ENCODE peak calls at places on chromosomes 11 and 22, in six cellular contexts. X is Caco-2; R is foreskin fibroblast; O is right lobe of liver; V is CD4-positive, alpha-beta T cell; A is nephron progenitor cell. U is an unnamed sample.

GRCh38 chr11:110497204-110497987 is 67.6 kb downstream of the FDX1 start:
- DNase-seq in X (no peak), R (no peak), O (no peak), V (no peak), A (no peak), U (no peak)

GRCh38 chr11:88535916-88536547 is 198.5 kb upstream of the CTSC start:
- DNase-seq in X (no peak), R (peak; percentile 86), O (no peak), V (no peak), A (no peak), U (no peak)

GRCh38 chr11:110069158-110069737 is 23.9 kb upstream of the ZC3H12C start:
- DNase-seq in X (no peak), R (peak; percentile 98), O (peak; percentile 63), V (no peak), A (no peak), U (no peak)

GRCh38 chr11:125593113-125593761 is 585 bp downstream of the STT3A start:
- DNase-seq in X (no peak), R (peak; percentile 50), O (no peak), V (no peak), A (no peak), U (no peak)

GRCh38 chr11:69131644-69132300 is 24.0 kb upstream of the SMIM38 start:
- DNase-seq in X (peak; percentile 94), R (peak; percentile 84), O (peak; percentile 70), V (no peak), A (peak; percentile 82), U (peak; percentile 17)

GRCh38 chr11:8989411-8989810 is 14.4 kb downstream of the NRIP3 start:
- DNase-seq in X (no peak), R (peak; percentile 66), O (no peak), V (no peak), A (no peak), U (no peak)

GRCh38 chr22:27259390-27259789 is 542.2 kb downstream of the MN1 start:
- DNase-seq in X (no peak), R (no peak), O (no peak), V (no peak), A (no peak), U (no peak)

GRCh38 chr11:1455032-1455762 is 31.4 kb downstream of the MOB2 start:
- DNase-seq in X (no peak), R (no peak), O (no peak), V (no peak), A (no peak), U (no peak)

GRCh38 chr11:8252388-8252787 is 11.3 kb downstream of the LMO1 start:
- DNase-seq in X (no peak), R (no peak), O (no peak), V (no peak), A (no peak), U (no peak)

GRCh38 chr22:29716814-29717213 is 3.0 kb upstream of the CABP7 start:
- DNase-seq in X (peak; percentile 84), R (peak; percentile 88), O (peak; percentile 57), V (no peak), A (peak; percentile 92), U (no peak)

GRCh38 chr11:19380375-19380774 is 139.6 kb upstream of the E2F8 start:
- DNase-seq in X (no peak), R (peak; percentile 95), O (no peak), V (no peak), A (no peak), U (no peak)

GRCh38 chr11:64086263-64086938 is 50.7 kb downstream of the FLRT1 start:
- DNase-seq in X (peak; percentile 15), R (peak; percentile 41), O (no peak), V (no peak), A (no peak), U (no peak)

GRCh38 chr11:64089493-64089892 is 53.8 kb downstream of the FLRT1 start:
- DNase-seq in X (no peak), R (no peak), O (no peak), V (no peak), A (no peak), U (no peak)

GRCh38 chr11:64089915-64090810 is 54.4 kb downstream of the FLRT1 start:
- DNase-seq in X (no peak), R (no peak), O (no peak), V (no peak), A (no peak), U (no peak)

GRCh38 chr11:64089027-64089360 is 53.3 kb downstream of the FLRT1 start:
- DNase-seq in X (no peak), R (no peak), O (no peak), V (no peak), A (no peak), U (no peak)

GRCh38 chr11:64088159-64089026 is 52.7 kb downstream of the FLRT1 start:
- DNase-seq in X (peak; percentile 49), R (no peak), O (no peak), V (no peak), A (no peak), U (no peak)
- TF ChIP-seq CTCF in X (peak; percentile 57), R (peak; percentile 21), O (peak; percentile 16), V (no peak), A (no peak), U (no peak)

GRCh38 chr11:128628686-128629085 is 41.3 kb upstream of the ETS1 start:
- DNase-seq in X (no peak), R (no peak), O (no peak), V (no peak), A (no peak), U (no peak)

GRCh38 chr11:128626913-128627665 is 39.7 kb upstream of the ETS1 start:
- DNase-seq in X (no peak), R (no peak), O (no peak), V (no peak), A (no peak), U (no peak)

GRCh38 chr11:128628343-128628673 is 41.0 kb upstream of the ETS1 start:
- DNase-seq in X (no peak), R (no peak), O (no peak), V (no peak), A (no peak), U (no peak)

GRCh38 chr11:128629516-128630106 is 42.3 kb upstream of the ETS1 start:
- DNase-seq in X (no peak), R (peak; percentile 43), O (no peak), V (no peak), A (no peak), U (no peak)

DNA sequence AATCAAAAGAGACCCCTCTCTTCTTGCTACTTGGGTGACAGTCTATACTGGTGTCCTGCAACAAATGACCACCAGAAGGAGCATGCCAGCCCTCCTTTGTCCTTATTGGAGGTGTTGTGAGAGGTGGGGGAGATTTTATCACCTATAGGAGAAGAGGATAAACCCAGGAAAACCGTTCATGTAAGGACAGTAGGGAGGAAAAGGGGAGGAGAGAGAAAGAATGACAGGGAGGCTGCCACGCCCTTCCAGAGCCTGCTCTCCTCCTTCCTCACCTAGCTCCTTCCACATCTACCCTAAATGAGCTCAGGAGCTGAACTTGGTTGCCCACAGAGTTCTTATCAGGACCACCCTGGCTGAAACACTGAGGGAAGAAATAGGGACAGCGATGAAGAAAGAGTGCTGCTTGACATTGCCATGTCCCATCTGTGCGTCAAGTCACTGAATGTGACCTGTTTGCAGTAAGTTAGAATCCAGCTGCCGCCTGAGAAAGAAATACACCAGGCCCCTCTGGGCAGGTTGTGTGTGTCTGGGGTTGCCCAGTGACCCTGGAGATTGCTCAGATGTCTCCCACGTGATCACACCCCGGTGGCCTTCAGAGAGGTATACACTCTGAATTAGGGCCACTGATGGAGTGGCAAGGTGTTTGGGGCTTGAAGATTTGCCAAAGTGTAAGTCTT is 40.4 kb upstream of the ETS1 start:
- DNase-seq in X (no peak), R (no peak), O (no peak), V (no peak), A (no peak), U (no peak)
- TF ChIP-seq CTCF in X (no peak), R (no peak), O (no peak), V (no peak), A (no peak), U (no peak)

GRCh38 chr11:118628031-118628430 is 20.6 kb downstream of the PHLDB1 start:
- DNase-seq in X (no peak), R (no peak), O (no peak), V (no peak), A (no peak), U (no peak)

GRCh38 chr11:118628861-118629549 is 21.6 kb downstream of the PHLDB1 start:
- DNase-seq in X (no peak), R (no peak), O (no peak), V (no peak), A (no peak), U (no peak)

GRCh38 chr11:118629761-118630661 is 22.6 kb downstream of the PHLDB1 start:
- DNase-seq in X (no peak), R (no peak), O (no peak), V (no peak), A (no peak), U (no peak)

GRCh38 chr11:118627566-118627965 is 20.2 kb downstream of the PHLDB1 start:
- DNase-seq in X (no peak), R (no peak), O (no peak), V (no peak), A (no peak), U (no peak)

DNA sequence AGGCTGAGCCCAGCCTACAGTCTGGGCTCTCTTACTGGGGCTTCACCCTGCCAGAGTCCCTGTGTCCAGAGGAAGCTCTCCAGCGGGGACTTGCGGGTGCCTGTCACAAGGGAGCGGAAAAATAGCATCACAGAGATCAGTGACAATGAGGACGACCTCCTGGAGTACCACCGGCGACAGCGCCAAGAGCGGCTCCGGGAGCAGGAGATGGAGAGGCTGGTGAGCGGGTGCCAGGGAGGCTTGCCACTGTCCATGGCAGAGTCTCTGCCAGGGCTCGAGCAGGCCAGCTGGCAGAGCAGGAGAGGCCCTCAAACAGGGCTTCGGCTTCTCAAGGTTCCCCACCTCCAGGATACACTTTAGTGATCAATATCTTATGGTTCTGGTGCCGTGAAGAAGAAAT is 21.0 kb downstream of the PHLDB1 start:
- DNase-seq in X (no peak), R (no peak), O (no peak), V (no peak), A (no peak), U (no peak)
- TF ChIP-seq CTCF in X (no peak), R (no peak), O (no peak), V (no peak), A (no peak), U (no peak)

GRCh38 chr11:117946842-117947526 is 17.8 kb upstream of the TMPRSS13 start:
- DNase-seq in X (peak; percentile 96), R (peak; percentile 95), O (peak; percentile 88), V (peak; percentile 81), A (peak; percentile 96), U (peak; percentile 54)

GRCh38 chr11:117949062-117949461 is 19.9 kb upstream of the TMPRSS13 start:
- DNase-seq in X (no peak), R (no peak), O (no peak), V (no peak), A (no peak), U (no peak)

GRCh38 chr11:117950999-117951961 is 22.1 kb upstream of the TMPRSS13 start:
- DNase-seq in X (no peak), R (no peak), O (no peak), V (peak; percentile 36), A (peak; percentile 20), U (no peak)

GRCh38 chr11:117953029-117953671 is 23.9 kb upstream of the TMPRSS13 start:
- DNase-seq in X (no peak), R (no peak), O (no peak), V (no peak), A (no peak), U (no peak)

DNA sequence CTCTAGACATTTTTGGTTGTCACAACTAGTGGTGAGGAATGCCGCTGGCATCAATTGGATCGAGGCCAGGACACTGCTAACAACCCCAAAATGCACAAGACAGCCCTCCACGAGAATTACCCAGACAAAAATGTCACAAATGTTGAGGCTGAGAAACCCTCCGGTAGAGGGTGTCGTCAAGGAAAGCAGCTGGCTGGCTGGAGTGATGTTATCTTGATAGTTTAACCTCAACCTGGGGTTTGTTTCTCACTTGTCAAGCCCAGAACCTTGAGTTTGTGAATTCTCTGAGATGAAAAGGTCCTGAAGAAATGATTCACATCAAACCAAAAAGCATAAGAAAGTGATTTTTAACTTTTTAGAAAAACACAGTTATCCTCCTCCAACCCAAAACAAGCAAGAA is 21.1 kb upstream of the TMPRSS13 start:
- DNase-seq in X (peak; percentile 62), R (peak; percentile 18), O (no peak), V (peak; percentile 44), A (no peak), U (no peak)
- TF ChIP-seq CTCF in X (peak; percentile 61), R (no peak), O (no peak), V (peak; percentile 71), A (no peak), U (no peak)